ENCODE peak calls at places on chromosomes 2 and 18, in six cellular contexts. One of them, this sample, is unnamed.

GRCh38 chr18:9117980-9118841 is 15.7 kb downstream of the NDUFV2 start:
- DNase-seq in OCI-LY7: no peak
- DNase-seq in mammary epithelial cell: peak; percentile 52
- DNase-seq in thoracic aorta: no peak
- DNase-seq in Karpas-422: no peak
- DNase-seq in neuronal stem cell: no peak
- DNase-seq in this sample: no peak

GRCh38 chr2:66573866-66574265 is 138.9 kb downstream of the MEIS1 start:
- DNase-seq in thoracic aorta: no peak
- DNase-seq in neuronal stem cell: no peak
- DNase-seq in OCI-LY7: no peak
- DNase-seq in Karpas-422: peak; percentile 64
- DNase-seq in mammary epithelial cell: no peak
- DNase-seq in this sample: no peak

GRCh38 chr2:240259201-240259923 is 118.9 kb upstream of the OTOS start:
- DNase-seq in neuronal stem cell: no peak
- DNase-seq in mammary epithelial cell: no peak
- DNase-seq in OCI-LY7: no peak
- DNase-seq in thoracic aorta: peak; percentile 80
- DNase-seq in Karpas-422: no peak
- DNase-seq in this sample: no peak

GRCh38 chr2:24083567-24084385 is 858 bp downstream of the TP53I3 start:
- DNase-seq in OCI-LY7: peak; percentile 85
- DNase-seq in Karpas-422: peak; percentile 98
- DNase-seq in mammary epithelial cell: peak; percentile 94
- DNase-seq in thoracic aorta: no peak
- DNase-seq in neuronal stem cell: peak; percentile 78
- DNase-seq in this sample: no peak

GRCh38 chr2:68093634-68094033 is 30.8 kb upstream of the C1D start:
- DNase-seq in neuronal stem cell: no peak
- DNase-seq in Karpas-422: no peak
- DNase-seq in thoracic aorta: no peak
- DNase-seq in OCI-LY7: no peak
- DNase-seq in mammary epithelial cell: no peak
- DNase-seq in this sample: no peak

GRCh38 chr2:44495035-44495434 is 133.3 kb downstream of the CAMKMT start:
- DNase-seq in thoracic aorta: no peak
- DNase-seq in neuronal stem cell: no peak
- DNase-seq in OCI-LY7: no peak
- DNase-seq in mammary epithelial cell: no peak
- DNase-seq in Karpas-422: no peak
- DNase-seq in this sample: no peak

GRCh38 chr2:8480936-8481335 is 200.9 kb upstream of the ID2 start:
- DNase-seq in neuronal stem cell: no peak
- DNase-seq in Karpas-422: no peak
- DNase-seq in thoracic aorta: no peak
- DNase-seq in OCI-LY7: no peak
- DNase-seq in mammary epithelial cell: no peak
- DNase-seq in this sample: no peak

GRCh38 chr2:38997784-38998183 is 108.1 kb downstream of the ARHGEF33 start:
- DNase-seq in OCI-LY7: no peak
- DNase-seq in Karpas-422: peak; percentile 46
- DNase-seq in mammary epithelial cell: peak; percentile 64
- DNase-seq in neuronal stem cell: no peak
- DNase-seq in thoracic aorta: no peak
- DNase-seq in this sample: no peak

GRCh38 chr18:5073026-5073944 is 123.8 kb downstream of the AKAIN1 start:
- DNase-seq in OCI-LY7: peak; percentile 50
- DNase-seq in thoracic aorta: no peak
- DNase-seq in Karpas-422: peak; percentile 79
- DNase-seq in mammary epithelial cell: peak; percentile 4
- DNase-seq in neuronal stem cell: peak; percentile 35
- DNase-seq in this sample: peak; percentile 18

GRCh38 chr2:113175101-113175628 is 1.4 kb downstream of the PSD4 start:
- DNase-seq in thoracic aorta: no peak
- DNase-seq in Karpas-422: peak; percentile 92
- DNase-seq in OCI-LY7: peak; percentile 90
- DNase-seq in neuronal stem cell: no peak
- DNase-seq in mammary epithelial cell: no peak
- DNase-seq in this sample: no peak

GRCh38 chr2:98604547-98604946 is 3.8 kb downstream of the COA5 start:
- DNase-seq in mammary epithelial cell: no peak
- DNase-seq in neuronal stem cell: no peak
- DNase-seq in OCI-LY7: no peak
- DNase-seq in thoracic aorta: no peak
- DNase-seq in Karpas-422: no peak
- DNase-seq in this sample: no peak

GRCh38 chr2:98607741-98608117 is 583 bp downstream of the COA5 start:
- DNase-seq in neuronal stem cell: no peak
- DNase-seq in thoracic aorta: no peak
- DNase-seq in mammary epithelial cell: peak; percentile 2
- DNase-seq in Karpas-422: no peak
- DNase-seq in OCI-LY7: no peak
- DNase-seq in this sample: no peak

GRCh38 chr2:98607104-98607503 is 1.2 kb downstream of the COA5 start:
- DNase-seq in OCI-LY7: peak; percentile 7
- DNase-seq in thoracic aorta: no peak
- DNase-seq in neuronal stem cell: no peak
- DNase-seq in Karpas-422: peak; percentile 43
- DNase-seq in mammary epithelial cell: no peak
- DNase-seq in this sample: no peak

GRCh38 chr2:98605076-98605475 is 3.2 kb downstream of the COA5 start:
- DNase-seq in mammary epithelial cell: no peak
- DNase-seq in OCI-LY7: no peak
- DNase-seq in thoracic aorta: no peak
- DNase-seq in Karpas-422: no peak
- DNase-seq in neuronal stem cell: no peak
- DNase-seq in this sample: no peak

DNA sequence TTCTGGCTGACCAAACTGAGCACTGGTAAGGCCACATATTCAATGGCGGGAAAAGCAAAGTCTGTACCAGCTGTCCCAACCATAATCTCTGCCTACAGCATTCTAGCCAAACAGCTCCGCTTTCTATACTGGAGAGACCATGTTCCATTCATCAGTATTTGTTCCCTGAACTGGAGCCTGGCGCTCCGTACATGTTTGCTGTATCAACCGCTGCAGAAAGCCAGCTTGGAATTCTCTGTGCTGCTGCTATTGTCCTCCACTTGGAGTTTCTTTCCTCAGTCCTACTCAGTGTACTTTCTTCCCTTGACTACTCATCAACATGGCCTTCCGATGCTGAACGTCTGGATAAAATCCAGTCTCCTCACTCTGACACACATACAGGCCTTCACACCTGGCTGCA is 1.9 kb downstream of the COA5 start:
- DNase-seq in OCI-LY7: no peak
- DNase-seq in neuronal stem cell: no peak
- DNase-seq in thoracic aorta: no peak
- DNase-seq in Karpas-422: no peak
- DNase-seq in mammary epithelial cell: no peak
- DNase-seq in this sample: no peak
- H3K27ac ChIP-seq in OCI-LY7: no peak overlapping the region
- H3K27ac ChIP-seq in neuronal stem cell: no peak overlapping the region
- H3K27ac ChIP-seq in thoracic aorta: no peak overlapping the region
- H3K27ac ChIP-seq in Karpas-422: no peak overlapping the region
- H3K27ac ChIP-seq in mammary epithelial cell: no peak overlapping the region
- H3K27ac ChIP-seq in this sample: no peak overlapping the region

DNA sequence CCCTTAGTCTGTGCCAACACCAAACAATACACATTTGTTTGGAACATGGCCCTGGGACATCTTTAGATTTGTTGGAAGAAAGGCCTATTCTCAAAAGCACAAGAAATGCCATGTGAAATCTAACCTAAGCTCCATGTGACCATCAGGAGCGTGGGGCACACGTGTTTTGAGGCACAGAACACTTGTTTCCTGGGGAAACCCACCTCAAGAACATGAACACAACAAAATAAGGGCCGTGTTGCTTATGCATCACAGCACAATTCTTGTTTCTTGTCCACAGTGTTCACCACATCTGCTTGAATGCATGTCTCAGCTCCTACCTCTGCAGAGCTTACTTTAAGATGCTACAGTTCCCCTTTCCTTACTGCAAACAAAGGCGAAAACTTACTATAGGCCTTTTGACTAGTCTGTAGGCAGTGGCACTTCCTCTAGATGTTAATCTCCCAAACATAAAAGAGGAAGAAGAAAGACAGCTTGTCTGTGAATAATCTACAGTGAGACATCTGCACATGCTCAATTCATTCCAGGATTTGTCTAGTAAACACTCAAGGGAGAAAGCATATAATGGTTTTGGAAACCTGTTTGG is 165.0 kb downstream of the ANKRD44 start:
- DNase-seq in mammary epithelial cell: no peak
- DNase-seq in thoracic aorta: no peak
- DNase-seq in neuronal stem cell: no peak
- DNase-seq in OCI-LY7: peak; percentile 94
- DNase-seq in Karpas-422: peak; percentile 95
- DNase-seq in this sample: no peak
- H3K27ac ChIP-seq in mammary epithelial cell: no peak overlapping the region
- H3K27ac ChIP-seq in thoracic aorta: no peak overlapping the region
- H3K27ac ChIP-seq in neuronal stem cell: no peak overlapping the region
- H3K27ac ChIP-seq in OCI-LY7: peak overlapping the region; percentile 100
- H3K27ac ChIP-seq in Karpas-422: peak overlapping the region; percentile 99
- H3K27ac ChIP-seq in this sample: peak overlapping the region; percentile 39

DNA sequence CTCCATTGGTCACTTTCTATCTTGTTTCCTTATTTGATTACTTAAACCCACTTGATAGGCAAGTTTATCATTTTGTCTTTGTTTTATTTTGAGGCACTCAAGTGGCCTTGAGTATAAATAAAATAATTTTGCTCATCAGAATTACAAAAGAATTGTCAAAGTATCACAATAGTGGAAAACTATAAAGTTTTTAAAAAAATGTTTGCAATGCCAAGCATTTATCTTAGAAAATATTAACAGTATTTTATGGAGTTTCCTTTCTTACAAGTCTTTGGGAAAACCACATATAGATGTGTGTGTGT is 14.7 kb downstream of the PMS1 start:
- DNase-seq in thoracic aorta: no peak
- DNase-seq in mammary epithelial cell: no peak
- DNase-seq in Karpas-422: no peak
- DNase-seq in OCI-LY7: no peak
- DNase-seq in neuronal stem cell: no peak
- DNase-seq in this sample: no peak
- H3K27ac ChIP-seq in thoracic aorta: no peak overlapping the region
- H3K27ac ChIP-seq in mammary epithelial cell: no peak overlapping the region
- H3K27ac ChIP-seq in Karpas-422: no peak overlapping the region
- H3K27ac ChIP-seq in OCI-LY7: no peak overlapping the region
- H3K27ac ChIP-seq in neuronal stem cell: no peak overlapping the region
- H3K27ac ChIP-seq in this sample: peak overlapping the region; percentile 7

GRCh38 chr18:49621851-49622351 is 60.0 kb downstream of the LIPG start:
- DNase-seq in thoracic aorta: no peak
- DNase-seq in neuronal stem cell: no peak
- DNase-seq in Karpas-422: no peak
- DNase-seq in OCI-LY7: no peak
- DNase-seq in mammary epithelial cell: no peak
- DNase-seq in this sample: no peak
- H3K27ac ChIP-seq in thoracic aorta: no peak overlapping the region
- H3K27ac ChIP-seq in neuronal stem cell: no peak overlapping the region
- H3K27ac ChIP-seq in Karpas-422: no peak overlapping the region
- H3K27ac ChIP-seq in OCI-LY7: no peak overlapping the region
- H3K27ac ChIP-seq in mammary epithelial cell: no peak overlapping the region
- H3K27ac ChIP-seq in this sample: no peak overlapping the region

GRCh38 chr18:394997-395383 is 105.5 kb downstream of the COLEC12 start:
- DNase-seq in neuronal stem cell: no peak
- DNase-seq in thoracic aorta: no peak
- DNase-seq in mammary epithelial cell: no peak
- DNase-seq in Karpas-422: no peak
- DNase-seq in OCI-LY7: no peak
- DNase-seq in this sample: no peak

GRCh38 chr18:394276-394996 is 106.1 kb downstream of the COLEC12 start:
- DNase-seq in mammary epithelial cell: no peak
- DNase-seq in thoracic aorta: no peak
- DNase-seq in Karpas-422: no peak
- DNase-seq in OCI-LY7: no peak
- DNase-seq in neuronal stem cell: no peak
- DNase-seq in this sample: no peak

GRCh38 chr18:395481-396250 is 104.8 kb downstream of the COLEC12 start:
- DNase-seq in mammary epithelial cell: no peak
- DNase-seq in Karpas-422: no peak
- DNase-seq in thoracic aorta: no peak
- DNase-seq in neuronal stem cell: no peak
- DNase-seq in OCI-LY7: no peak
- DNase-seq in this sample: no peak

GRCh38 chr18:396251-396555 is 104.3 kb downstream of the COLEC12 start:
- DNase-seq in thoracic aorta: no peak
- DNase-seq in mammary epithelial cell: no peak
- DNase-seq in Karpas-422: no peak
- DNase-seq in neuronal stem cell: no peak
- DNase-seq in OCI-LY7: no peak
- DNase-seq in this sample: no peak

DNA sequence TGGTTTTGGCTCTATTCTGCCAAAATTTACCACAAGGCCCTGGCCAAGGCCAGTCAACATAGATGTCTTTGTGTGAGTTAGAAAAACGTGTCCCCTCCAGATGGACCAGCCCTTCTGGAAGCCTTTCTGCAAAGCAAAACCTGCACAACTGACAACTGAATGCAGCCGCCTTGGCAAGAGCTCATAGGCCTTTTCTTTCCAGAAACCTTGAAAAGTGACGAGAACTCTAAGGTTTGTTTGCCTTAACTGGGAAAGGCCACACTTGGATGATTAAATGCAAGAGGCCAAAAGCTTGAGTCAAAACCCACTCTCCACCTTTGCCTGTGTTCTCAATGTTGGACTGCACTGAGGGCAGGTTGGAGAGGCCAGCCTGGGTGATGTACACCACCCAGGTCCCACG is 103.9 kb downstream of the COLEC12 start:
- DNase-seq in mammary epithelial cell: no peak
- DNase-seq in neuronal stem cell: no peak
- DNase-seq in thoracic aorta: no peak
- DNase-seq in OCI-LY7: no peak
- DNase-seq in Karpas-422: no peak
- DNase-seq in this sample: no peak
- H3K27ac ChIP-seq in mammary epithelial cell: no peak overlapping the region
- H3K27ac ChIP-seq in neuronal stem cell: no peak overlapping the region
- H3K27ac ChIP-seq in thoracic aorta: no peak overlapping the region
- H3K27ac ChIP-seq in OCI-LY7: no peak overlapping the region
- H3K27ac ChIP-seq in Karpas-422: no peak overlapping the region
- H3K27ac ChIP-seq in this sample: no peak overlapping the region

DNA sequence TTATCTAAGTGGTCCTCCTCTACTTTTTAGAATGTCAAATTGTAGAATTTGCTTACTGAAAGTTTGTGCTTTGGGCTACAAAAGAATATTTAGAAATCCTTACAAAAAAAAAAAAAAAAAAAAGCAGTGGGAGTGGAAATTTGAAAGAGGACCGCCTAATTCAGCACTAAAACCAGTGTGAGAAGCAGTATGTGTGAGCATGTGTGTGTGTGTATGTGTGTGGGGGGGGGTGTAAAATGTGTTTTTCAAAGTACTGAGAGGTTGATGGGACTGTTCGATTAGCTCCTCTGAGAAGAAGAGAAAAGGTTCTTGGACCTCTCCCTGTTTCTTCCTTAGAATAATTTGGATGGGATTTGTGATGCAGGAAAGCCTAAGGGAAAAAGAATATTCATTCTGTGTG is at the start of gene VIT:
- DNase-seq in mammary epithelial cell: no peak
- DNase-seq in thoracic aorta: no peak
- DNase-seq in Karpas-422: no peak
- DNase-seq in OCI-LY7: no peak
- DNase-seq in neuronal stem cell: no peak
- DNase-seq in this sample: no peak
- H3K27ac ChIP-seq in mammary epithelial cell: peak within 1 kb of the TSS; percentile 39
- H3K27ac ChIP-seq in thoracic aorta: no peak within 1 kb of the TSS
- H3K27ac ChIP-seq in Karpas-422: no peak within 1 kb of the TSS
- H3K27ac ChIP-seq in OCI-LY7: no peak within 1 kb of the TSS
- H3K27ac ChIP-seq in neuronal stem cell: no peak within 1 kb of the TSS
- H3K27ac ChIP-seq in this sample: no peak within 1 kb of the TSS

GRCh38 chr2:121647396-121647795 is 1.9 kb downstream of the CLASP1 start:
- DNase-seq in thoracic aorta: no peak
- DNase-seq in Karpas-422: no peak
- DNase-seq in neuronal stem cell: no peak
- DNase-seq in OCI-LY7: no peak
- DNase-seq in mammary epithelial cell: no peak
- DNase-seq in this sample: no peak
- H3K27ac ChIP-seq in thoracic aorta: no peak overlapping the region
- H3K27ac ChIP-seq in Karpas-422: peak overlapping the region; percentile 95
- H3K27ac ChIP-seq in neuronal stem cell: no peak overlapping the region
- H3K27ac ChIP-seq in OCI-LY7: no peak overlapping the region
- H3K27ac ChIP-seq in mammary epithelial cell: peak overlapping the region; percentile 86
- H3K27ac ChIP-seq in this sample: no peak overlapping the region

This sample was measured in substantia nigra.